ENCODE peak calls at places on chromosomes 3 and 15, in four cellular contexts. U, E, P and N are unnamed samples.

GRCh38 chr3:15500107-15500724 is 21.3 kb downstream of the COLQ start:
- DNase-seq in U (no peak), E (no peak), P (no peak), N (no peak)

GRCh38 chr3:49805367-49805782 is 2.3 kb downstream of the INKA1 start:
- DNase-seq in U (no peak), E (peak; percentile 85), P (peak; percentile 89), N (peak; percentile 23)

GRCh38 chr3:177037241-177037640 is 160.0 kb downstream of the TBL1XR1 start:
- DNase-seq in U (no peak), E (no peak), P (no peak), N (no peak)

GRCh38 chr15:94231728-94232086 is 346 bp downstream of the MCTP2 start:
- DNase-seq in U (no peak), E (no peak), P (no peak), N (no peak)

GRCh38 chr3:84586427-84586826 is 372.4 kb upstream of the CADM2 start:
- DNase-seq in U (no peak), E (no peak), P (no peak), N (no peak)

GRCh38 chr3:72086051-72086711 is 301.2 kb upstream of the PROK2 start:
- DNase-seq in U (no peak), E (no peak), P (no peak), N (no peak)

GRCh38 chr3:187763850-187764648 is 18.8 kb upstream of the BCL6 start:
- DNase-seq in U (no peak), E (no peak), P (no peak), N (no peak)

GRCh38 chr3:194136519-194137313 is 768 bp downstream of the HES1 start:
- DNase-seq in U (no peak), E (peak; percentile 64), P (peak; percentile 65), N (no peak)

GRCh38 chr3:140906785-140907184 is 34.9 kb upstream of the SLC25A36 start:
- DNase-seq in U (no peak), E (no peak), P (no peak), N (no peak)

GRCh38 chr15:40070608-40071218 is 31.7 kb upstream of the SRP14 start:
- DNase-seq in U (no peak), E (no peak), P (no peak), N (no peak)

GRCh38 chr15:63528138-63528659 is 23.8 kb downstream of the USP3 start:
- DNase-seq in U (no peak), E (no peak), P (no peak), N (no peak)

GRCh38 chr3:51944541-51945021 is 2.4 kb downstream of the PARP3 start:
- DNase-seq in U (no peak), E (no peak), P (no peak), N (no peak)

GRCh38 chr3:184177767-184178306 is 3.2 kb downstream of the AP2M1 start:
- DNase-seq in U (no peak), E (no peak), P (no peak), N (no peak)
- H3K27ac ChIP-seq in U (peak overlapping the region; percentile 99), E (peak overlapping the region; percentile 99), P (no peak overlapping the region), N (no peak overlapping the region)

DNA sequence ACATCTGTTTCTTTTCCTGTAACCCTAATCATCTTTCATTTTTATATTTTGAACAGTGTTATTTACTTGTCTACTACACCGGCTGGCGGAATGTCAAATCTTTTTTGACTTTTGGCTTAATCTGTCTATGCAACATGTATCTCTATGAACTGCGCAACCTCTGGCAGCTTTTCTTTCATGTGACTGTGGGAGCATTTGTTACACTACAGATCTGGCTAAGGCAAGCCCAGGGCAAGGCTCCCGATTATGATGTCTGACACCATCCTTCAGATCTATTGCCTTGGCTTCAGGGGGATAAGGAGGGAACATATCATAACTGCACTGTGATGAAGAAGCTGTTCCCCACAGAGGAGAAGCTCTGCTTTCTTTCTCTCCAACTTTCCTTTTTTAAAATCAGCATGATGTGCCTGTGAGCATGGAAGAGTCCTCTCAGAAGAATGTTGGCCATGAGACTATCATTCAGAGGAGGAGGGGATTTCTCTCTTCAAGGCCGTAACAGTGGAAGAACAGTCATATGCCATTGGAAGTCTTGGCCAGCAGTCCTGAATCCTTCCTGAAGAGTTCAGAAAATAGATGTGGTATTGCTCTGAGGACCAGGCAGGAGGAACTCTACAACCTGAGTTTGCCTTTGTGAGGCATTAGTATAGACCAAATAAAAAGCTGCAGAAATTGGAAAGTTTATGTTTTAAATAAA is 69.9 kb downstream of the SEC22A start:
- DNase-seq in U (no peak), E (no peak), P (peak; percentile 57), N (no peak)
- H3K27ac ChIP-seq in U (peak overlapping the region; percentile 48), E (no peak overlapping the region), P (peak overlapping the region; percentile 24), N (no peak overlapping the region)

DNA sequence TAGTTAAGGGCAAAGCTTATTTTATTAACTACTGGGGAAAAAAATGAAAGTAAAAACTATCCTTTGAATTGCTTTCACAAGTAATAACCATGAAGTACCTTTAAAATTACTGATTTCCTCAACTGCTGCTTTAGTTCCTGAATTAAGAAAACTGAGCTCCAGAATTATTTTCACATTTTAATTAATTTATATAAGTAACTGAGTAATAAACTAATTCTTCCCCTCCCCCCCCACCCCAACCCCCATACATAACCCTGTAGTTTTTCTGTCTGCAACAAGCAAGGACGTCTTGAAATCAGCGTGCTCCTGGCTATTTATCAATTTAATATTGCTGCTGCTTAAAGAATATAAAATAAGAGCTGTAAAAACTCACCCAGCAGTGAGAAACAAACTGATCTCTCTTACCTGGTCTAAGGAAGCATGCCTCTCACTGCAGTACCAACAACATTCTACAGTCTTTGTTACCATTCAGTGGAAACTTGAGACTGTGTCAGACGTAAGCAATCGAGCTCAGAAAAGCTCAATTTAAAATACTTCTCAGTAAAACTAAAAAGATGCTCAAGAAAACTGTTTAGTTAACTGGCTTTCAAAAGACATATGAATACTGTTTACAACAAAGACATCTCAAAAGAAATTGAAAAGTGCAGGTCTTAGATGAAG is 121.0 kb downstream of the TFDP2 start:
- DNase-seq in U (no peak), E (no peak), P (no peak), N (no peak)
- H3K27ac ChIP-seq in U (peak overlapping the region; percentile 59), E (peak overlapping the region; percentile 63), P (no peak overlapping the region), N (no peak overlapping the region)

GRCh38 chr3:147943265-147943945 is 534.2 kb downstream of the ZIC1 start:
- DNase-seq in U (peak; percentile 3), E (no peak), P (no peak), N (no peak)
- H3K27ac ChIP-seq in U (peak overlapping the region; percentile 74), E (no peak overlapping the region), P (no peak overlapping the region), N (peak overlapping the region; percentile 24)

DNA sequence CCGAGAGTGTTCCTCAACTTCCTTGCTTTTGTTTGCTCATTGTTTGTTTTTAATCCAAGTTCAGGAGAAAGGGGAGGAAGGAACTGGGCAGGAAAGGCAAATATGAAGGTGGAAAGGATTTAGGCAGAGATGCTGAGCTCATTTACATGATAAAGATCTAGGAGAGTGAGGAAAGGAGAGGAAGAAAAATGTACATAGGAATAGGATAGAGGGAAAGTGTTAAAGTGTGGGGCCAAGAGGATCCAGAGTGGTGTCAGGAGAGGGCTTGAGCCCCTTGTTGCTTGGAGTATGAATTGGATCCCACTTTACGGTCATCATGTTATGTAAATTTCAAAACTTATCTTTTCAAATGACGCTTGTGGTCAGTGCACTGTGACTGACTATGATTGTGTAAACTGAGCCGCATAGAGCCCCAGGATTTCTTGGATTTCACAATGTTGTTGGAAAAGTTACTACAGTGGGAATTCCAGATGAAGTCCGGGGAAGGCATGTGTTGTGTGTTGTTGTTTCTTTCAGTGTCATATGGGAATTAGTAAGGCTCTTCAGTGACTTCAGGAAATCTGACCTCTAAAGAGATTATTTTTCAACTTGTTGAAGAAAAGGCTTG is 15.0 kb upstream of the PLD1 start:
- DNase-seq in U (no peak), E (no peak), P (peak; percentile 54), N (no peak)
- H3K27ac ChIP-seq in U (peak overlapping the region; percentile 83), E (peak overlapping the region; percentile 57), P (no peak overlapping the region), N (no peak overlapping the region)

GRCh38 chr15:71425388-71425787 is 310.1 kb downstream of the THSD4 start:
- DNase-seq in U (no peak), E (no peak), P (no peak), N (no peak)
- H3K27ac ChIP-seq in U (peak overlapping the region; percentile 58), E (no peak overlapping the region), P (no peak overlapping the region), N (no peak overlapping the region)

GRCh38 chr3:97200387-97200786 is 386.0 kb downstream of the EPHA6 start:
- DNase-seq in U (no peak), E (no peak), P (no peak), N (no peak)
- H3K27ac ChIP-seq in U (no peak overlapping the region), E (no peak overlapping the region), P (no peak overlapping the region), N (no peak overlapping the region)

GRCh38 chr15:34280193-34280592 is 55.4 kb downstream of the EMC4 start:
- DNase-seq in U (no peak), E (no peak), P (no peak), N (no peak)

GRCh38 chr15:34275154-34275553 is 50.3 kb downstream of the EMC4 start:
- DNase-seq in U (no peak), E (no peak), P (no peak), N (no peak)

GRCh38 chr15:34282384-34282783 is 55.2 kb downstream of the SLC12A6 start:
- DNase-seq in U (no peak), E (no peak), P (no peak), N (no peak)

GRCh38 chr15:34275721-34276120 is 50.9 kb downstream of the EMC4 start:
- DNase-seq in U (no peak), E (no peak), P (no peak), N (no peak)

GRCh38 chr15:34279341-34279740 is 54.5 kb downstream of the EMC4 start:
- DNase-seq in U (no peak), E (no peak), P (no peak), N (no peak)
- H3K27ac ChIP-seq in U (no peak overlapping the region), E (no peak overlapping the region), P (no peak overlapping the region), N (no peak overlapping the region)